ENCODE peak calls at places on chromosomes 16 and 17, in seven cellular contexts. One of them, this sample, is unnamed.
A peak's percentile ranks its signal among the peaks of the same experiment; 100 is the strongest.

GRCh38 chr16:49621240-49622083 is 234.4 kb downstream of the ZNF423 start:
- DNase-seq in stimulated activated naive CD8-positive, alpha-beta T cell treated with anti-CD3 and anti-CD28 coated beads, Interleukin-15, Interleukin-2, amounts not matched to agents 100 U/mL and 50 U/mL, for 24 hours: no peak
- DNase-seq in gastrocnemius medialis: peak; percentile 4
- DNase-seq in uterus: peak; percentile 12
- DNase-seq in activated CD4-positive, CD25-positive, alpha-beta regulatory T cell treated with anti-CD3 and anti-CD28 coated beads, Interleukin-2, amount 50 U/mL, for 16 hours: no peak
- DNase-seq in epithelial cell of esophagus: no peak
- DNase-seq in nucleus accumbens: no peak
- DNase-seq in this sample: no peak

GRCh38 chr16:10256855-10257641 is 74.8 kb upstream of the GRIN2A start:
- DNase-seq in uterus: peak; percentile 13
- DNase-seq in epithelial cell of esophagus: peak; percentile 35
- DNase-seq in activated CD4-positive, CD25-positive, alpha-beta regulatory T cell treated with anti-CD3 and anti-CD28 coated beads, Interleukin-2, amount 50 U/mL, for 16 hours: peak; percentile 14
- DNase-seq in gastrocnemius medialis: peak; percentile 12
- DNase-seq in stimulated activated naive CD8-positive, alpha-beta T cell treated with anti-CD3 and anti-CD28 coated beads, Interleukin-15, Interleukin-2, amounts not matched to agents 100 U/mL and 50 U/mL, for 24 hours: peak; percentile 56
- DNase-seq in nucleus accumbens: no peak
- DNase-seq in this sample: peak; percentile 29

GRCh38 chr16:11851301-11852091 is at the start of gene RSL1D1:
- DNase-seq in epithelial cell of esophagus: peak; percentile 94
- DNase-seq in nucleus accumbens: peak; percentile 84
- DNase-seq in gastrocnemius medialis: peak; percentile 91
- DNase-seq in stimulated activated naive CD8-positive, alpha-beta T cell treated with anti-CD3 and anti-CD28 coated beads, Interleukin-15, Interleukin-2, amounts not matched to agents 100 U/mL and 50 U/mL, for 24 hours: peak; percentile 94
- DNase-seq in activated CD4-positive, CD25-positive, alpha-beta regulatory T cell treated with anti-CD3 and anti-CD28 coated beads, Interleukin-2, amount 50 U/mL, for 16 hours: peak; percentile 89
- DNase-seq in uterus: peak; percentile 87
- DNase-seq in this sample: peak; percentile 89

GRCh38 chr17:82956146-82956725 is 116.4 kb upstream of the ZNF750 start:
- DNase-seq in activated CD4-positive, CD25-positive, alpha-beta regulatory T cell treated with anti-CD3 and anti-CD28 coated beads, Interleukin-2, amount 50 U/mL, for 16 hours: no peak
- DNase-seq in gastrocnemius medialis: no peak
- DNase-seq in epithelial cell of esophagus: no peak
- DNase-seq in uterus: no peak
- DNase-seq in stimulated activated naive CD8-positive, alpha-beta T cell treated with anti-CD3 and anti-CD28 coated beads, Interleukin-15, Interleukin-2, amounts not matched to agents 100 U/mL and 50 U/mL, for 24 hours: no peak
- DNase-seq in nucleus accumbens: no peak
- DNase-seq in this sample: no peak

GRCh38 chr17:53757559-53757958 is 65.2 kb upstream of the KIF2B start:
- DNase-seq in nucleus accumbens: no peak
- DNase-seq in epithelial cell of esophagus: no peak
- DNase-seq in gastrocnemius medialis: no peak
- DNase-seq in uterus: no peak
- DNase-seq in activated CD4-positive, CD25-positive, alpha-beta regulatory T cell treated with anti-CD3 and anti-CD28 coated beads, Interleukin-2, amount 50 U/mL, for 16 hours: no peak
- DNase-seq in stimulated activated naive CD8-positive, alpha-beta T cell treated with anti-CD3 and anti-CD28 coated beads, Interleukin-15, Interleukin-2, amounts not matched to agents 100 U/mL and 50 U/mL, for 24 hours: no peak
- DNase-seq in this sample: no peak

GRCh38 chr17:81294512-81295030 is 536 bp downstream of the SLC38A10 start:
- DNase-seq in gastrocnemius medialis: no peak
- DNase-seq in uterus: peak; percentile 30
- DNase-seq in epithelial cell of esophagus: no peak
- DNase-seq in stimulated activated naive CD8-positive, alpha-beta T cell treated with anti-CD3 and anti-CD28 coated beads, Interleukin-15, Interleukin-2, amounts not matched to agents 100 U/mL and 50 U/mL, for 24 hours: peak; percentile 38
- DNase-seq in activated CD4-positive, CD25-positive, alpha-beta regulatory T cell treated with anti-CD3 and anti-CD28 coated beads, Interleukin-2, amount 50 U/mL, for 16 hours: no peak
- DNase-seq in nucleus accumbens: no peak
- DNase-seq in this sample: no peak

GRCh38 chr16:58515871-58516767 is 802 bp downstream of the SETD6 start:
- DNase-seq in gastrocnemius medialis: peak; percentile 57
- DNase-seq in nucleus accumbens: no peak
- DNase-seq in uterus: no peak
- DNase-seq in epithelial cell of esophagus: peak; percentile 76
- DNase-seq in activated CD4-positive, CD25-positive, alpha-beta regulatory T cell treated with anti-CD3 and anti-CD28 coated beads, Interleukin-2, amount 50 U/mL, for 16 hours: no peak
- DNase-seq in stimulated activated naive CD8-positive, alpha-beta T cell treated with anti-CD3 and anti-CD28 coated beads, Interleukin-15, Interleukin-2, amounts not matched to agents 100 U/mL and 50 U/mL, for 24 hours: peak; percentile 57
- DNase-seq in this sample: peak; percentile 17

GRCh38 chr16:84179612-84180320 is 7.1 kb downstream of the TAF1C start:
- DNase-seq in epithelial cell of esophagus: no peak
- DNase-seq in gastrocnemius medialis: no peak
- DNase-seq in nucleus accumbens: no peak
- DNase-seq in stimulated activated naive CD8-positive, alpha-beta T cell treated with anti-CD3 and anti-CD28 coated beads, Interleukin-15, Interleukin-2, amounts not matched to agents 100 U/mL and 50 U/mL, for 24 hours: no peak
- DNase-seq in activated CD4-positive, CD25-positive, alpha-beta regulatory T cell treated with anti-CD3 and anti-CD28 coated beads, Interleukin-2, amount 50 U/mL, for 16 hours: no peak
- DNase-seq in uterus: no peak
- DNase-seq in this sample: no peak